ENCODE peak calls at places on chromosomes 1 and 21, in nine cellular contexts. N is adrenal gland, C is lower lobe of right lung, D is tibial nerve, S is transverse colon, B is endothelial cell of umbilical vein, R is neural progenitor cell, H is AG04450, X is right atrium auricular region. I is an unnamed sample.

GRCh38 chr21:39048064-39048463 is 135.2 kb downstream of the PSMG1 start:
- DNase-seq in X (no peak), S (peak; percentile 65), C (peak; percentile 52), H (no peak), D (no peak), B (peak; percentile 19), N (no peak), R (peak; percentile 93), I (no peak)

GRCh38 chr1:3435666-3436065 is 18.8 kb upstream of the ARHGEF16 start:
- DNase-seq in N (no peak), R (no peak), B (no peak), C (peak; percentile 37), D (no peak), S (no peak), H (no peak), X (no peak), I (no peak)

GRCh38 chr1:29469457-29469856 is 233.1 kb downstream of the PTPRU start:
- DNase-seq in S (no peak), R (no peak), H (no peak), D (no peak), N (peak; percentile 51), X (no peak), B (no peak), C (no peak), I (no peak)

GRCh38 chr1:16340673-16341072 is 11.6 kb downstream of the FBXO42 start:
- DNase-seq in X (no peak), R (no peak), D (no peak), S (no peak), H (no peak), B (no peak), C (no peak), N (no peak), I (no peak)

GRCh38 chr21:27292851-27293638 is 326.2 kb upstream of the ADAMTS5 start:
- DNase-seq in X (no peak), B (no peak), R (no peak), S (no peak), N (no peak), H (no peak), D (no peak), C (no peak), I (no peak)

GRCh38 chr1:117932576-117932975 is 3.0 kb downstream of the WDR3 start:
- DNase-seq in D (no peak), B (no peak), X (no peak), N (no peak), S (no peak), R (no peak), C (no peak), H (no peak), I (no peak)

GRCh38 chr1:204493145-204493881 is 1.3 kb downstream of the PIK3C2B start:
- DNase-seq in D (no peak), B (no peak), N (peak; percentile 59), C (peak; percentile 81), H (no peak), X (peak; percentile 85), S (peak; percentile 90), R (peak; percentile 53), I (peak; percentile 87)

GRCh38 chr21:34715518-34715917 is 46.7 kb downstream of the CLIC6 start:
- DNase-seq in S (no peak), D (no peak), R (no peak), H (no peak), X (no peak), B (no peak), C (no peak), N (no peak), I (no peak)

GRCh38 chr1:222417264-222417663 is 130.6 kb downstream of the HHIPL2 start:
- DNase-seq in N (no peak), S (no peak), X (no peak), B (no peak), D (no peak), C (no peak), H (no peak), R (no peak), I (no peak)

GRCh38 chr1:23651069-23651808 is 40.4 kb upstream of the RPL11 start:
- DNase-seq in S (no peak), H (no peak), X (peak; percentile 94), R (no peak), B (peak; percentile 41), D (no peak), C (no peak), N (peak; percentile 81), I (no peak)

GRCh38 chr1:100045206-100045605 is 75.4 kb downstream of the SLC35A3 start:
- DNase-seq in N (no peak), C (no peak), H (no peak), D (no peak), X (no peak), B (no peak), R (no peak), S (no peak), I (no peak)

GRCh38 chr1:214808845-214809460 is 206.0 kb downstream of the CENPF start:
- DNase-seq in S (no peak), X (no peak), R (peak; percentile 50), C (no peak), H (no peak), B (peak; percentile 25), D (no peak), N (no peak), I (no peak)

GRCh38 chr1:116738673-116739370 is 15.4 kb upstream of the CD2 start:
- DNase-seq in N (no peak), H (no peak), R (no peak), D (no peak), B (no peak), S (no peak), C (no peak), X (no peak), I (no peak)
- H3K4me3 ChIP-seq in N (no peak overlapping the region), H (no peak overlapping the region), R (no peak overlapping the region), D (no peak overlapping the region), B (no peak overlapping the region), S (no peak overlapping the region), C (no peak overlapping the region), X (no peak overlapping the region), I (no peak overlapping the region)

DNA sequence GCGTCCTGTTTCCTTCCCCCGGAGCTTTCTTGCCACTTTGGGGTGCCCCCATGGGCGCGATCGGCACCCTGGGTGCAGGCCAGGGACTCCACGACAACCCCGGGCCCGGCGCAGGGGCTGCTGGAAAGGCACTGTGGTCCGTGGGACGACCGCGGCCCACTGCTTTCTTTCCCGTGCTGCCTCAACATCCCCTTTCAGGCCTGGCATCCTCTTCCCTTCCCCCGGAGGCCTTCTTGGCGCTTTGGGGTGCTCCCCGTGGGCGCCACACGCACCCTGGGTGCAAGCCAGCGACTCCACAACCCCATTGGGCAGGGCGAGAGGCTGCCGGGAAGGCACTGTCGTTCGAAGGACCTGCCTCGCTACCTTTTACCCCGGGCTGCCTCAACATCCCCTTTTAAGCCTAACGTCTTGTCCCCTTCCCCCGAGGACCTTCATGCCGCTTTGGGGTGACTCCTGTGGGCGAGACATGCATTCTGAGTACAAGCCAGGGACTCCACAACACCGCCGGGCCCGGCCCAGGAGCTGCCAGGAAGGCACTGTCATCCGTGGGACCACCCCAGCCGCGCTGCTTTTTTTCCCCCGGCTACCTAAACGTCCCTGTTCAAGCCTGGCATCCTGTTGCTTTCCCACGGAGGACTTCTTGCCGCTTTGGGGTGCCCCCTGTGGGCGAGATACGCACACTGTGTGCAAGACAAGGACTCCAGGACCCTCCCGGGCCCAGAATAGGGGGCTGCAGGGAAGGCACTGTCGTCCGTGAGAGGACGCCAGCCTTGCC is 137.8 kb downstream of the LIPI start:
- DNase-seq in R (no peak), H (no peak), C (no peak), S (no peak), B (no peak), N (no peak), D (no peak), X (peak; percentile 32), I (no peak)
- TF ChIP-seq CTCF in R (no peak), H (no peak), C (no peak), S (no peak), B (no peak), N (no peak), D (no peak), X (no peak), I (no peak)

DNA sequence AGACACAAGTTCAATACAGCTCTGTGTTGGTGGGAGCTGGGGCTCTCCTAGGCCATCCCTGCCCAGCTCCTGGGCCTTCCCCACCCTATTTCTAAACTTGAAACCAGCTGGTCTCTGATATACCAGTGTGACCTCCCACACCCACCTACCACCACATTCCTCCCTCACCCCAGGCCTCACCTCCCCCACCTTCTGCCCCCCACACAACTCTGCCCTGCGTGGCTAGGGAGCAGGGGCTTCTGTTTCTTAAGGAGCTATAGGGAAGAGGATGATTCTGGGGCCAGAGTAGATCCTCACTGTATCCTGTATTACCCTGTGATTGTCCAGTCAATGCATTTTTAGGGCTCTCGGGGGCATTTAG is 16.5 kb downstream of the NES start:
- DNase-seq in N (no peak), C (no peak), H (no peak), D (no peak), R (no peak), X (no peak), S (no peak), B (peak; percentile 44), I (no peak)
- H3K4me3 ChIP-seq in N (peak overlapping the region; percentile 25), C (peak overlapping the region; percentile 23), H (peak overlapping the region; percentile 25), D (no peak overlapping the region), R (no peak overlapping the region), X (peak overlapping the region; percentile 49), S (peak overlapping the region; percentile 16), B (peak overlapping the region; percentile 17), I (peak overlapping the region; percentile 21)

GRCh38 chr1:62034790-62035189 is 159.9 kb upstream of the L1TD1 start:
- DNase-seq in R (no peak), N (no peak), D (no peak), H (no peak), B (no peak), S (no peak), C (no peak), X (no peak), I (no peak)

GRCh38 chr1:62040973-62041372 is 153.7 kb upstream of the L1TD1 start:
- DNase-seq in R (no peak), C (no peak), N (no peak), S (no peak), H (no peak), B (no peak), X (no peak), D (no peak), I (no peak)

GRCh38 chr1:62037274-62037673 is 157.4 kb upstream of the L1TD1 start:
- DNase-seq in N (no peak), H (no peak), C (no peak), R (no peak), S (no peak), D (no peak), X (no peak), B (no peak), I (no peak)

GRCh38 chr1:62040450-62040849 is 154.2 kb upstream of the L1TD1 start:
- DNase-seq in N (no peak), X (no peak), R (no peak), H (no peak), S (no peak), C (no peak), B (no peak), D (no peak), I (no peak)

GRCh38 chr1:62038594-62039284 is 155.9 kb upstream of the L1TD1 start:
- DNase-seq in H (no peak), R (no peak), C (no peak), B (no peak), D (no peak), S (no peak), N (no peak), X (no peak), I (no peak)
- TF ChIP-seq CTCF in H (no peak), R (peak; percentile 23), C (no peak), B (no peak), D (no peak), S (no peak), N (no peak), X (no peak), I (no peak)

GRCh38 chr1:1861339-1861730 is 29.6 kb downstream of the GNB1 start:
- DNase-seq in D (no peak), H (no peak), R (no peak), S (no peak), X (no peak), B (no peak), C (no peak), N (no peak), I (no peak)
- H3K4me3 ChIP-seq in D (no peak overlapping the region), H (no peak overlapping the region), R (no peak overlapping the region), S (no peak overlapping the region), X (no peak overlapping the region), B (no peak overlapping the region), C (no peak overlapping the region), N (no peak overlapping the region), I (no peak overlapping the region)

I was measured in upper lobe of right lung.